ENCODE peak calls at places on chromosomes 1 and 21, in eight cellular contexts. F, B, R, G, J, C, V and L are unnamed samples.
A peak's percentile ranks its signal among the peaks of the same experiment; 100 is the strongest.

GRCh38 chr1:153649867-153650235 is 8.7 kb upstream of the SNAPIN start:
- DNase-seq in F (no peak), B (no peak), R (no peak), G (peak; percentile 57), J (no peak), C (no peak), V (no peak), L (no peak)

GRCh38 chr1:9070421-9071015 is 1.1 kb upstream of the SLC2A5 start:
- DNase-seq in F (no peak), B (no peak), R (no peak), G (no peak), J (no peak), C (no peak), V (no peak), L (no peak)

GRCh38 chr1:2308844-2309243 is 80.7 kb downstream of the SKI start:
- DNase-seq in F (no peak), B (no peak), R (no peak), G (no peak), J (no peak), C (no peak), V (no peak), L (no peak)

GRCh38 chr1:205580923-205581180 is 51.0 kb downstream of the ELK4 start:
- DNase-seq in F (no peak), B (no peak), R (no peak), G (no peak), J (no peak), C (no peak), V (no peak), L (no peak)

GRCh38 chr21:43362306-43362927 is 64.5 kb downstream of the SIK1 start:
- DNase-seq in F (peak; percentile 81), B (no peak), R (peak; percentile 64), G (no peak), J (peak; percentile 45), C (peak; percentile 37), V (peak; percentile 58), L (no peak)

GRCh38 chr1:153428073-153428638 is 11.8 kb downstream of the S100A7A start:
- DNase-seq in F (no peak), B (no peak), R (no peak), G (no peak), J (no peak), C (no peak), V (no peak), L (peak; percentile 29)

GRCh38 chr1:94013331-94013925 is 104.2 kb upstream of the GCLM start:
- DNase-seq in F (no peak), B (no peak), R (no peak), G (no peak), J (no peak), C (no peak), V (no peak), L (no peak)

GRCh38 chr1:173330149-173330951 is 123.2 kb upstream of the TNFSF4 start:
- DNase-seq in F (no peak), B (peak; percentile 11), R (no peak), G (no peak), J (no peak), C (peak; percentile 65), V (no peak), L (no peak)

GRCh38 chr1:154241703-154242352 is 21.1 kb downstream of the UBAP2L start:
- DNase-seq in F (no peak), B (no peak), R (no peak), G (no peak), J (no peak), C (no peak), V (no peak), L (no peak)

GRCh38 chr1:51851882-51852396 is 26.6 kb downstream of the NRDC start:
- DNase-seq in F (no peak), B (no peak), R (no peak), G (no peak), J (no peak), C (no peak), V (no peak), L (no peak)

GRCh38 chr1:5975133-5975880 is 16.9 kb downstream of the NPHP4 start:
- DNase-seq in F (peak; percentile 28), B (peak; percentile 60), R (peak; percentile 62), G (no peak), J (peak; percentile 30), C (peak; percentile 27), V (no peak), L (no peak)

GRCh38 chr1:119331915-119332314 is 36.7 kb upstream of the HAO2 start:
- DNase-seq in F (no peak), B (no peak), R (no peak), G (no peak), J (no peak), C (no peak), V (no peak), L (no peak)

GRCh38 chr1:104120488-104120887 is 370.8 kb downstream of the AMY1C start:
- DNase-seq in F (no peak), B (no peak), R (no peak), G (no peak), J (no peak), C (no peak), V (no peak), L (no peak)

GRCh38 chr1:25695066-25695990 is 78.7 kb downstream of the MAN1C1 start:
- DNase-seq in F (no peak), B (peak; percentile 77), R (no peak), G (peak; percentile 39), J (peak; percentile 97), C (no peak), V (no peak), L (no peak)

GRCh38 chr1:209325492-209325891 is 258.0 kb upstream of the CAMK1G start:
- DNase-seq in F (no peak), B (no peak), R (no peak), G (no peak), J (no peak), C (no peak), V (no peak), L (no peak)

GRCh38 chr1:75136158-75136815 is 2.1 kb downstream of the LHX8 start:
- DNase-seq in F (no peak), B (no peak), R (peak; percentile 64), G (no peak), J (no peak), C (no peak), V (no peak), L (peak; percentile 77)

GRCh38 chr1:117112063-117112462 is 9.5 kb downstream of the TRIM45 start:
- DNase-seq in F (no peak), B (no peak), R (no peak), G (no peak), J (no peak), C (no peak), V (no peak), L (no peak)

GRCh38 chr1:48581256-48581655 is 109.3 kb upstream of the SPATA6 start:
- DNase-seq in F (no peak), B (no peak), R (no peak), G (no peak), J (no peak), C (no peak), V (no peak), L (no peak)

GRCh38 chr1:108089482-108089881 is 110.7 kb downstream of the SLC25A24 start:
- DNase-seq in F (no peak), B (no peak), R (no peak), G (no peak), J (no peak), C (no peak), V (no peak), L (no peak)

GRCh38 chr21:27693376-27693775 is 726.5 kb upstream of the ADAMTS5 start:
- DNase-seq in F (no peak), B (peak; percentile 51), R (no peak), G (no peak), J (no peak), C (no peak), V (no peak), L (no peak)

GRCh38 chr1:115179397-115179835 is 90.1 kb upstream of the TSPAN2 start:
- DNase-seq in F (no peak), B (peak; percentile 41), R (no peak), G (no peak), J (peak; percentile 81), C (no peak), V (no peak), L (no peak)

GRCh38 chr1:9652379-9653194 is 1.1 kb downstream of the PIK3CD start:
- DNase-seq in F (peak; percentile 62), B (no peak), R (peak; percentile 16), G (no peak), J (no peak), C (no peak), V (peak; percentile 43), L (no peak)

GRCh38 chr1:62735491-62736171 is 47.4 kb upstream of the DOCK7 start:
- DNase-seq in F (no peak), B (peak; percentile 31), R (no peak), G (no peak), J (peak; percentile 27), C (peak; percentile 41), V (no peak), L (no peak)

GRCh38 chr1:45621501-45621836 is 2.4 kb downstream of the CCDC17 start:
- DNase-seq in F (no peak), B (no peak), R (no peak), G (no peak), J (no peak), C (no peak), V (no peak), L (no peak)

GRCh38 chr1:205652984-205653383 is 21.2 kb upstream of the ELK4 start:
- DNase-seq in F (no peak), B (no peak), R (no peak), G (no peak), J (no peak), C (no peak), V (no peak), L (no peak)

GRCh38 chr1:30414086-30414850 is 309.1 kb downstream of the MATN1 start:
- DNase-seq in F (no peak), B (no peak), R (no peak), G (no peak), J (no peak), C (no peak), V (no peak), L (peak; percentile 32)

GRCh38 chr1:241140670-241141069 is 216.3 kb downstream of the RGS7 start:
- DNase-seq in F (no peak), B (no peak), R (no peak), G (no peak), J (no peak), C (no peak), V (no peak), L (no peak)

GRCh38 chr1:153678519-153679336 is at the start of gene NPR1:
- DNase-seq in F (no peak), B (no peak), R (peak; percentile 55), G (no peak), J (no peak), C (no peak), V (no peak), L (peak; percentile 58)

GRCh38 chr1:204280562-204280961 is 66.8 kb upstream of the GOLT1A start:
- DNase-seq in F (no peak), B (no peak), R (no peak), G (no peak), J (no peak), C (no peak), V (no peak), L (no peak)

GRCh38 chr21:24895885-24896734 is 711.2 kb downstream of the MRPL39 start:
- DNase-seq in F (no peak), B (no peak), R (no peak), G (no peak), J (no peak), C (no peak), V (no peak), L (no peak)

GRCh38 chr1:7961199-7962010 is at the start of gene PARK7:
- DNase-seq in F (peak; percentile 100), B (peak; percentile 94), R (peak; percentile 99), G (peak; percentile 99), J (peak; percentile 99), C (peak; percentile 94), V (peak; percentile 100), L (peak; percentile 100)

GRCh38 chr1:235649722-235650163 is at the start of gene GNG4:
- DNase-seq in F (no peak), B (peak; percentile 73), R (peak; percentile 80), G (no peak), J (no peak), C (no peak), V (no peak), L (peak; percentile 84)

GRCh38 chr1:37919277-37919676 is 27.6 kb downstream of the INPP5B start:
- DNase-seq in F (no peak), B (no peak), R (no peak), G (no peak), J (no peak), C (no peak), V (no peak), L (no peak)

GRCh38 chr1:15337656-15338402 is 71.9 kb upstream of the EFHD2 start:
- DNase-seq in F (no peak), B (peak; percentile 53), R (no peak), G (no peak), J (no peak), C (no peak), V (no peak), L (no peak)